ENCODE peak calls at places on chromosomes 16 and 17, in six cellular contexts. One of them, this sample, is unnamed.

GRCh38 chr17:78882546-78883089 is 20.4 kb downstream of the CEP295NL start:
- DNase-seq in mesothelial cell of epicardium: no peak
- DNase-seq in hepatocyte: no peak
- DNase-seq in choroid plexus epithelial cell: no peak
- DNase-seq in kidney: peak; percentile 82
- DNase-seq in Peyer's patch: no peak
- DNase-seq in this sample: no peak

GRCh38 chr16:85717393-85718152 is 28.8 kb upstream of the GINS2 start:
- DNase-seq in mesothelial cell of epicardium: no peak
- DNase-seq in kidney: peak; percentile 86
- DNase-seq in choroid plexus epithelial cell: peak; percentile 64
- DNase-seq in hepatocyte: peak; percentile 86
- DNase-seq in Peyer's patch: peak; percentile 47
- DNase-seq in this sample: peak; percentile 38

GRCh38 chr17:80110927-80111701 is 9.7 kb downstream of the GAA start:
- DNase-seq in Peyer's patch: no peak
- DNase-seq in mesothelial cell of epicardium: no peak
- DNase-seq in kidney: peak; percentile 62
- DNase-seq in hepatocyte: peak; percentile 3
- DNase-seq in choroid plexus epithelial cell: no peak
- DNase-seq in this sample: no peak

GRCh38 chr16:50025544-50025931 is 513 bp downstream of the CNEP1R1 start:
- DNase-seq in mesothelial cell of epicardium: no peak
- DNase-seq in choroid plexus epithelial cell: peak; percentile 32
- DNase-seq in hepatocyte: peak; percentile 38
- DNase-seq in kidney: no peak
- DNase-seq in Peyer's patch: no peak
- DNase-seq in this sample: peak; percentile 22

GRCh38 chr17:35700157-35700556 is 31.3 kb upstream of the RASL10B start:
- DNase-seq in kidney: no peak
- DNase-seq in hepatocyte: no peak
- DNase-seq in Peyer's patch: no peak
- DNase-seq in choroid plexus epithelial cell: peak; percentile 11
- DNase-seq in mesothelial cell of epicardium: no peak
- DNase-seq in this sample: no peak

GRCh38 chr16:47731252-47731651 is 270.1 kb downstream of the PHKB start:
- DNase-seq in choroid plexus epithelial cell: peak; percentile 97
- DNase-seq in kidney: no peak
- DNase-seq in Peyer's patch: no peak
- DNase-seq in hepatocyte: no peak
- DNase-seq in mesothelial cell of epicardium: no peak
- DNase-seq in this sample: no peak

GRCh38 chr16:79071424-79071823 is 529.1 kb downstream of the MAF start:
- DNase-seq in Peyer's patch: no peak
- DNase-seq in choroid plexus epithelial cell: no peak
- DNase-seq in kidney: no peak
- DNase-seq in hepatocyte: peak; percentile 77
- DNase-seq in mesothelial cell of epicardium: peak; percentile 42
- DNase-seq in this sample: no peak

GRCh38 chr17:40331743-40332641 is 23.0 kb downstream of the RARA start:
- DNase-seq in Peyer's patch: no peak
- DNase-seq in choroid plexus epithelial cell: peak; percentile 44
- DNase-seq in hepatocyte: peak; percentile 63
- DNase-seq in kidney: peak; percentile 97
- DNase-seq in mesothelial cell of epicardium: no peak
- DNase-seq in this sample: no peak

GRCh38 chr17:42566215-42566872 is 556 bp upstream of the MLX start:
- DNase-seq in choroid plexus epithelial cell: no peak
- DNase-seq in mesothelial cell of epicardium: no peak
- DNase-seq in hepatocyte: no peak
- DNase-seq in Peyer's patch: no peak
- DNase-seq in kidney: no peak
- DNase-seq in this sample: no peak

GRCh38 chr16:5215911-5216310 is 118.3 kb upstream of the EEF2KMT start:
- DNase-seq in hepatocyte: peak; percentile 30
- DNase-seq in choroid plexus epithelial cell: no peak
- DNase-seq in kidney: no peak
- DNase-seq in mesothelial cell of epicardium: no peak
- DNase-seq in Peyer's patch: no peak
- DNase-seq in this sample: no peak

GRCh38 chr17:49980703-49981197 is 11.8 kb downstream of the DLX4 start:
- DNase-seq in Peyer's patch: no peak
- DNase-seq in hepatocyte: peak; percentile 44
- DNase-seq in choroid plexus epithelial cell: no peak
- DNase-seq in kidney: no peak
- DNase-seq in mesothelial cell of epicardium: no peak
- DNase-seq in this sample: no peak

GRCh38 chr17:62093188-62094155 is 28.4 kb upstream of the MED13 start:
- DNase-seq in Peyer's patch: no peak
- DNase-seq in hepatocyte: no peak
- DNase-seq in choroid plexus epithelial cell: peak; percentile 75
- DNase-seq in mesothelial cell of epicardium: no peak
- DNase-seq in kidney: no peak
- DNase-seq in this sample: no peak

GRCh38 chr16:82152641-82153094 is 17.4 kb downstream of the MPHOSPH6 start:
- DNase-seq in kidney: no peak
- DNase-seq in Peyer's patch: no peak
- DNase-seq in choroid plexus epithelial cell: peak; percentile 40
- DNase-seq in hepatocyte: peak; percentile 72
- DNase-seq in mesothelial cell of epicardium: no peak
- DNase-seq in this sample: no peak

GRCh38 chr16:35431829-35432663 is 1972.6 kb downstream of the TP53TG3F start:
- DNase-seq in choroid plexus epithelial cell: no peak
- DNase-seq in mesothelial cell of epicardium: no peak
- DNase-seq in hepatocyte: no peak
- DNase-seq in Peyer's patch: no peak
- DNase-seq in kidney: no peak
- DNase-seq in this sample: no peak

GRCh38 chr17:20189322-20189721 is 180.2 kb downstream of the SPECC1 start:
- DNase-seq in Peyer's patch: no peak
- DNase-seq in choroid plexus epithelial cell: no peak
- DNase-seq in hepatocyte: peak; percentile 28
- DNase-seq in mesothelial cell of epicardium: no peak
- DNase-seq in kidney: no peak
- DNase-seq in this sample: no peak

GRCh38 chr17:34443832-34444469 is 80.9 kb upstream of the CCL1 start:
- DNase-seq in hepatocyte: peak; percentile 25
- DNase-seq in Peyer's patch: no peak
- DNase-seq in mesothelial cell of epicardium: no peak
- DNase-seq in choroid plexus epithelial cell: no peak
- DNase-seq in kidney: no peak
- DNase-seq in this sample: no peak

GRCh38 chr16:69397821-69398521 is 12.2 kb upstream of the TERF2 start:
- DNase-seq in kidney: no peak
- DNase-seq in hepatocyte: peak; percentile 79
- DNase-seq in Peyer's patch: no peak
- DNase-seq in choroid plexus epithelial cell: peak; percentile 90
- DNase-seq in mesothelial cell of epicardium: no peak
- DNase-seq in this sample: no peak

GRCh38 chr16:67421030-67421429 is 4.8 kb upstream of the ZDHHC1 start:
- DNase-seq in kidney: no peak
- DNase-seq in mesothelial cell of epicardium: no peak
- DNase-seq in Peyer's patch: no peak
- DNase-seq in choroid plexus epithelial cell: no peak
- DNase-seq in hepatocyte: no peak
- DNase-seq in this sample: no peak

GRCh38 chr16:87702325-87702811 is 63.4 kb downstream of the KLHDC4 start:
- DNase-seq in kidney: no peak
- DNase-seq in mesothelial cell of epicardium: no peak
- DNase-seq in hepatocyte: peak; percentile 26
- DNase-seq in Peyer's patch: peak; percentile 80
- DNase-seq in choroid plexus epithelial cell: peak; percentile 63
- DNase-seq in this sample: peak; percentile 57

GRCh38 chr17:44785921-44786320 is 27.1 kb downstream of the ADAM11 start:
- DNase-seq in mesothelial cell of epicardium: no peak
- DNase-seq in hepatocyte: no peak
- DNase-seq in kidney: peak; percentile 33
- DNase-seq in choroid plexus epithelial cell: no peak
- DNase-seq in Peyer's patch: no peak
- DNase-seq in this sample: no peak

GRCh38 chr16:12573730-12574383 is 229.8 kb downstream of the CPPED1 start:
- DNase-seq in hepatocyte: peak; percentile 84
- DNase-seq in kidney: no peak
- DNase-seq in Peyer's patch: no peak
- DNase-seq in choroid plexus epithelial cell: peak; percentile 50
- DNase-seq in mesothelial cell of epicardium: no peak
- DNase-seq in this sample: no peak

GRCh38 chr17:37358098-37358829 is 17.5 kb upstream of the C17orf78 start:
- DNase-seq in Peyer's patch: peak; percentile 56
- DNase-seq in hepatocyte: peak; percentile 80
- DNase-seq in kidney: no peak
- DNase-seq in choroid plexus epithelial cell: peak; percentile 58
- DNase-seq in mesothelial cell of epicardium: peak; percentile 49
- DNase-seq in this sample: peak; percentile 16

GRCh38 chr17:56678249-56679144 is 85.0 kb downstream of the NOG start:
- DNase-seq in choroid plexus epithelial cell: no peak
- DNase-seq in mesothelial cell of epicardium: no peak
- DNase-seq in Peyer's patch: no peak
- DNase-seq in kidney: no peak
- DNase-seq in hepatocyte: peak; percentile 41
- DNase-seq in this sample: no peak

GRCh38 chr17:56675876-56676660 is 82.6 kb downstream of the NOG start:
- DNase-seq in Peyer's patch: no peak
- DNase-seq in hepatocyte: no peak
- DNase-seq in kidney: no peak
- DNase-seq in mesothelial cell of epicardium: no peak
- DNase-seq in choroid plexus epithelial cell: no peak
- DNase-seq in this sample: no peak

GRCh38 chr17:56679148-56679766 is 85.8 kb downstream of the NOG start:
- DNase-seq in Peyer's patch: no peak
- DNase-seq in hepatocyte: peak; percentile 51
- DNase-seq in kidney: no peak
- DNase-seq in choroid plexus epithelial cell: peak; percentile 53
- DNase-seq in mesothelial cell of epicardium: no peak
- DNase-seq in this sample: no peak

GRCh38 chr17:56674401-56674925 is 81.0 kb downstream of the NOG start:
- DNase-seq in Peyer's patch: no peak
- DNase-seq in hepatocyte: no peak
- DNase-seq in kidney: no peak
- DNase-seq in choroid plexus epithelial cell: no peak
- DNase-seq in mesothelial cell of epicardium: no peak
- DNase-seq in this sample: no peak

DNA sequence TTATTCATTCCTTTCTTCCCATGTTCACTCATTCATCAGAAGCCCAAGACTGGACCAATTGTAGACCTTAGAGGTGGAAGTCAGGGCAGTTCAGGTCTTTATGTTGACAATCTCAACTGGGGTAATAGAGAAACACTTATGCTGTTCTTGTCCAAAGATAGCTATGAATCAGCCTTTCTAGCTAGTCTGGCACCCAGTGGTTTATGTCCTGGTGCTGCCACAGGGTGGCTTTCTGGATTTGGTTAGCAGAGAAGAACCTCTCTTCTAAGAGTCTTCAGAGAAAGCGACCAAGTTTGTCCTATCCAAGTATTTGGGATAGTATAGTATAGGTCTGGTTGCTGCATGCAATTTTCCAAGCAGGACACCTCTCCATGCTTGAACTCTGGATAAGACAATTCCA is 83.3 kb downstream of the NOG start:
- DNase-seq in choroid plexus epithelial cell: no peak
- DNase-seq in kidney: no peak
- DNase-seq in Peyer's patch: no peak
- DNase-seq in hepatocyte: no peak
- DNase-seq in mesothelial cell of epicardium: no peak
- DNase-seq in this sample: no peak
- TF ChIP-seq CTCF in choroid plexus epithelial cell: no peak
- TF ChIP-seq CTCF in kidney: no peak
- TF ChIP-seq CTCF in Peyer's patch: no peak
- TF ChIP-seq CTCF in hepatocyte: no peak
- TF ChIP-seq CTCF in mesothelial cell of epicardium: no peak
- TF ChIP-seq CTCF in this sample: no peak

DNA sequence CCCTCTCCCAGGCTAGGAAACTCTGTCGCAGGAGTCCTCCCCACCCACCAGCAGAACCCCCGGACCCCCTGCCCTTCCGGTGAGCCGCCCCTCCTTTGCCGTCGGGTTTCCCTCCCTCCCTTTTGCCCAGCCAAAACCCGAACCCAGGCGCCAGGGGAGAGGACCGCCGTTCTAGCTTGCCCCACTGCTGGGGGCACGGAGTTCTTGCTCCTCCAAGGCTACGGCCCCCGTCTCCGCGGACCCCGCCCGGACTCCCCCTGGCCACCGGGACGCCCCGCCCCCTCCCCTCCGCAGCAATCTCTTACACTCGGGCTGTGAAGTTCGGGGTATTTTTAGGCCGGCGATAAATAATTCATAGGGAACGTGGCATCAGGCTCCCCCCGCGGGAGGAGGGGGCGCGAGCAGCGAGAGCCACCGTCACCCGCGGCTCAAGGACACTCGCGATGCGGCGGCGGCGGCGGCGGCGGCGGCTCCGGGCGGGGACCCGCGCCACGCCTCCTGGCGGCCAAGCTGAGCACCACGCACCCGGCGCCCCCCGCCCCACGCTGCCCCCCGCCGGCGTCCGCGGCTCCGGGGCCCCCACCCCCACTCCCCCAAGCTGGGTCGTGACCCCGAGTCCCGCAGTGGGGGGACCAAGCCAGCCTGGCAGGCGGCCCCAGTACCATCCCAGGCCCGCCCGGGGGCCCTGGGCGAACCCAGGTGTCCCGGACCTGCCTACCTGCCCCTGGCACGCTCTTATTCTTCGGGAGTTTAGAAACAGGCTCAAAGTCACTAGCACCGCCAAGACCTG is at the start of gene GRIN2C:
- DNase-seq in mesothelial cell of epicardium: no peak
- DNase-seq in hepatocyte: peak; percentile 42
- DNase-seq in Peyer's patch: no peak
- DNase-seq in kidney: no peak
- DNase-seq in choroid plexus epithelial cell: no peak
- DNase-seq in this sample: peak; percentile 52
- TF ChIP-seq CTCF in mesothelial cell of epicardium: peak; percentile 70
- TF ChIP-seq CTCF in hepatocyte: peak; percentile 47
- TF ChIP-seq CTCF in Peyer's patch: no peak
- TF ChIP-seq CTCF in kidney: no peak
- TF ChIP-seq CTCF in choroid plexus epithelial cell: no peak
- TF ChIP-seq CTCF in this sample: no peak

GRCh38 chr17:32609085-32609484 is 122.3 kb downstream of the CDK5R1 start:
- DNase-seq in kidney: peak; percentile 72
- DNase-seq in Peyer's patch: peak; percentile 80
- DNase-seq in mesothelial cell of epicardium: no peak
- DNase-seq in choroid plexus epithelial cell: peak; percentile 19
- DNase-seq in hepatocyte: no peak
- DNase-seq in this sample: peak; percentile 52
- TF ChIP-seq CTCF in kidney: no peak
- TF ChIP-seq CTCF in Peyer's patch: peak; percentile 44
- TF ChIP-seq CTCF in mesothelial cell of epicardium: no peak
- TF ChIP-seq CTCF in choroid plexus epithelial cell: peak; percentile 29
- TF ChIP-seq CTCF in hepatocyte: no peak
- TF ChIP-seq CTCF in this sample: no peak

DNA sequence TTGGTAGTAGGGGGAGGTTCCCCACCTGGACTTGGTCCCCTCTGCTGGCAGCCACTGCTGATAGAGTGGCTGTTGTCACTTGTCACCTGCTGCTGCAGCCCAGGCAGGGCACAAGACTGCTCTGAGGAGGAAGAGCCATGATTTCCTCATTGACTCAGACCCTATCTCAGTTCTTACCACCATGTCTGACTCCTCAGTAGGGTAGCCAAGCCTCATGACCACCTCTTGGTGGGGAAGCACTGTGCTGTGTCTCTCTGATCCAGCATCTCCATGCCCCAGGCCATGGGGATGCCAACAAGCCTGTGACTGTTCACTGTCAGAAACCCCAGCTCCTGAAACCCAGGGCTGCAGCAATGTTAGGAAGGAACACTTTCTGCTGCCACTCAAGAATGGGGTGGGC is 173.0 kb downstream of the WSCD1 start:
- DNase-seq in hepatocyte: no peak
- DNase-seq in Peyer's patch: no peak
- DNase-seq in choroid plexus epithelial cell: no peak
- DNase-seq in mesothelial cell of epicardium: no peak
- DNase-seq in kidney: no peak
- DNase-seq in this sample: no peak
- TF ChIP-seq CTCF in hepatocyte: no peak
- TF ChIP-seq CTCF in Peyer's patch: no peak
- TF ChIP-seq CTCF in choroid plexus epithelial cell: no peak
- TF ChIP-seq CTCF in mesothelial cell of epicardium: no peak
- TF ChIP-seq CTCF in kidney: no peak
- TF ChIP-seq CTCF in this sample: no peak